ENCODE peak calls at places on chromosomes 16 and 17, in eight cellular contexts. One of them, this sample, is unnamed.

GRCh38 chr17:50213026-50214015 is 11.9 kb upstream of the COL1A1 start:
- DNase-seq in CD8-positive, alpha-beta T cell: peak; percentile 17
- DNase-seq in Daoy: peak; percentile 70
- DNase-seq in left ventricle myocardium inferior: no peak
- DNase-seq in HTR-8/SVneo: no peak
- DNase-seq in activated T-helper 1 cell treated with anti-CD3 and anti-CD28 coated beads, Interleukin-2, amount 50 U/mL, for 16 hours: no peak
- DNase-seq in hippocampal formation: no peak
- DNase-seq in dorsolateral prefrontal cortex: no peak
- DNase-seq in this sample: peak; percentile 27

GRCh38 chr17:79809530-79810137 is 12.8 kb upstream of the CBX8 start:
- DNase-seq in CD8-positive, alpha-beta T cell: no peak
- DNase-seq in Daoy: no peak
- DNase-seq in left ventricle myocardium inferior: no peak
- DNase-seq in HTR-8/SVneo: no peak
- DNase-seq in activated T-helper 1 cell treated with anti-CD3 and anti-CD28 coated beads, Interleukin-2, amount 50 U/mL, for 16 hours: no peak
- DNase-seq in hippocampal formation: no peak
- DNase-seq in dorsolateral prefrontal cortex: no peak
- DNase-seq in this sample: no peak

GRCh38 chr17:77444653-77445029 is 303.9 kb downstream of the SEC14L1 start:
- DNase-seq in CD8-positive, alpha-beta T cell: no peak
- DNase-seq in Daoy: no peak
- DNase-seq in left ventricle myocardium inferior: peak; percentile 72
- DNase-seq in HTR-8/SVneo: no peak
- DNase-seq in activated T-helper 1 cell treated with anti-CD3 and anti-CD28 coated beads, Interleukin-2, amount 50 U/mL, for 16 hours: no peak
- DNase-seq in hippocampal formation: no peak
- DNase-seq in dorsolateral prefrontal cortex: no peak
- DNase-seq in this sample: no peak

GRCh38 chr16:12256880-12257279 is 280.3 kb downstream of the SNX29 start:
- DNase-seq in CD8-positive, alpha-beta T cell: no peak
- DNase-seq in Daoy: no peak
- DNase-seq in left ventricle myocardium inferior: no peak
- DNase-seq in HTR-8/SVneo: no peak
- DNase-seq in activated T-helper 1 cell treated with anti-CD3 and anti-CD28 coated beads, Interleukin-2, amount 50 U/mL, for 16 hours: no peak
- DNase-seq in hippocampal formation: no peak
- DNase-seq in dorsolateral prefrontal cortex: no peak
- DNase-seq in this sample: no peak

GRCh38 chr17:13074026-13074425 is 56.2 kb upstream of the ELAC2 start:
- DNase-seq in CD8-positive, alpha-beta T cell: no peak
- DNase-seq in Daoy: peak; percentile 80
- DNase-seq in left ventricle myocardium inferior: no peak
- DNase-seq in HTR-8/SVneo: no peak
- DNase-seq in activated T-helper 1 cell treated with anti-CD3 and anti-CD28 coated beads, Interleukin-2, amount 50 U/mL, for 16 hours: no peak
- DNase-seq in hippocampal formation: no peak
- DNase-seq in dorsolateral prefrontal cortex: no peak
- DNase-seq in this sample: no peak

GRCh38 chr16:72474511-72475123 is 302.7 kb upstream of the PMFBP1 start:
- DNase-seq in CD8-positive, alpha-beta T cell: no peak
- DNase-seq in Daoy: peak; percentile 69
- DNase-seq in left ventricle myocardium inferior: no peak
- DNase-seq in HTR-8/SVneo: peak; percentile 62
- DNase-seq in activated T-helper 1 cell treated with anti-CD3 and anti-CD28 coated beads, Interleukin-2, amount 50 U/mL, for 16 hours: no peak
- DNase-seq in hippocampal formation: no peak
- DNase-seq in dorsolateral prefrontal cortex: no peak
- DNase-seq in this sample: no peak

GRCh38 chr16:56729351-56729735 is 586 bp upstream of the NUP93 start:
- DNase-seq in CD8-positive, alpha-beta T cell: no peak
- DNase-seq in Daoy: no peak
- DNase-seq in left ventricle myocardium inferior: no peak
- DNase-seq in HTR-8/SVneo: no peak
- DNase-seq in activated T-helper 1 cell treated with anti-CD3 and anti-CD28 coated beads, Interleukin-2, amount 50 U/mL, for 16 hours: no peak
- DNase-seq in hippocampal formation: no peak
- DNase-seq in dorsolateral prefrontal cortex: no peak
- DNase-seq in this sample: no peak

GRCh38 chr17:63826468-63827001 is 696 bp upstream of the PSMC5 start:
- DNase-seq in CD8-positive, alpha-beta T cell: no peak
- DNase-seq in Daoy: no peak
- DNase-seq in left ventricle myocardium inferior: peak; percentile 27
- DNase-seq in HTR-8/SVneo: peak; percentile 42
- DNase-seq in activated T-helper 1 cell treated with anti-CD3 and anti-CD28 coated beads, Interleukin-2, amount 50 U/mL, for 16 hours: no peak
- DNase-seq in hippocampal formation: no peak
- DNase-seq in dorsolateral prefrontal cortex: no peak
- DNase-seq in this sample: no peak

GRCh38 chr17:2075336-2076056 is 20.6 kb downstream of the HIC1 start:
- DNase-seq in CD8-positive, alpha-beta T cell: no peak
- DNase-seq in Daoy: peak; percentile 80
- DNase-seq in left ventricle myocardium inferior: no peak
- DNase-seq in HTR-8/SVneo: no peak
- DNase-seq in activated T-helper 1 cell treated with anti-CD3 and anti-CD28 coated beads, Interleukin-2, amount 50 U/mL, for 16 hours: no peak
- DNase-seq in hippocampal formation: no peak
- DNase-seq in dorsolateral prefrontal cortex: no peak
- DNase-seq in this sample: no peak

GRCh38 chr17:3695723-3696411 is at the start of gene P2RX5:
- DNase-seq in CD8-positive, alpha-beta T cell: peak; percentile 22
- DNase-seq in Daoy: peak; percentile 49
- DNase-seq in left ventricle myocardium inferior: no peak
- DNase-seq in HTR-8/SVneo: no peak
- DNase-seq in activated T-helper 1 cell treated with anti-CD3 and anti-CD28 coated beads, Interleukin-2, amount 50 U/mL, for 16 hours: no peak
- DNase-seq in hippocampal formation: no peak
- DNase-seq in dorsolateral prefrontal cortex: peak; percentile 18
- DNase-seq in this sample: peak; percentile 50

GRCh38 chr17:78416311-78416711 is 37.9 kb downstream of the PGS1 start:
- DNase-seq in CD8-positive, alpha-beta T cell: no peak
- DNase-seq in Daoy: no peak
- DNase-seq in left ventricle myocardium inferior: no peak
- DNase-seq in HTR-8/SVneo: no peak
- DNase-seq in activated T-helper 1 cell treated with anti-CD3 and anti-CD28 coated beads, Interleukin-2, amount 50 U/mL, for 16 hours: no peak
- DNase-seq in hippocampal formation: no peak
- DNase-seq in dorsolateral prefrontal cortex: no peak
- DNase-seq in this sample: no peak

GRCh38 chr17:81162491-81162890 is 2.8 kb upstream of the PVALEF start:
- DNase-seq in CD8-positive, alpha-beta T cell: no peak
- DNase-seq in Daoy: no peak
- DNase-seq in left ventricle myocardium inferior: no peak
- DNase-seq in HTR-8/SVneo: no peak
- DNase-seq in activated T-helper 1 cell treated with anti-CD3 and anti-CD28 coated beads, Interleukin-2, amount 50 U/mL, for 16 hours: no peak
- DNase-seq in hippocampal formation: no peak
- DNase-seq in dorsolateral prefrontal cortex: no peak
- DNase-seq in this sample: no peak

GRCh38 chr16:85296859-85297698 is 184.8 kb upstream of the CIBAR2 start:
- DNase-seq in CD8-positive, alpha-beta T cell: peak; percentile 33
- DNase-seq in Daoy: peak; percentile 55
- DNase-seq in left ventricle myocardium inferior: no peak
- DNase-seq in HTR-8/SVneo: peak; percentile 75
- DNase-seq in activated T-helper 1 cell treated with anti-CD3 and anti-CD28 coated beads, Interleukin-2, amount 50 U/mL, for 16 hours: peak; percentile 22
- DNase-seq in hippocampal formation: peak; percentile 36
- DNase-seq in dorsolateral prefrontal cortex: no peak
- DNase-seq in this sample: peak; percentile 50

GRCh38 chr17:1908699-1909309 is 79.0 kb downstream of the RPA1 start:
- DNase-seq in CD8-positive, alpha-beta T cell: no peak
- DNase-seq in Daoy: peak; percentile 75
- DNase-seq in left ventricle myocardium inferior: peak; percentile 27
- DNase-seq in HTR-8/SVneo: peak; percentile 92
- DNase-seq in activated T-helper 1 cell treated with anti-CD3 and anti-CD28 coated beads, Interleukin-2, amount 50 U/mL, for 16 hours: no peak
- DNase-seq in hippocampal formation: peak; percentile 37
- DNase-seq in dorsolateral prefrontal cortex: peak; percentile 78
- DNase-seq in this sample: peak; percentile 16

GRCh38 chr16:11497851-11498289 is 88.8 kb downstream of the LITAF start:
- DNase-seq in CD8-positive, alpha-beta T cell: no peak
- DNase-seq in Daoy: peak; percentile 70
- DNase-seq in left ventricle myocardium inferior: no peak
- DNase-seq in HTR-8/SVneo: no peak
- DNase-seq in activated T-helper 1 cell treated with anti-CD3 and anti-CD28 coated beads, Interleukin-2, amount 50 U/mL, for 16 hours: no peak
- DNase-seq in hippocampal formation: no peak
- DNase-seq in dorsolateral prefrontal cortex: no peak
- DNase-seq in this sample: no peak

GRCh38 chr17:66353937-66354401 is 51.6 kb downstream of the PRKCA start:
- DNase-seq in CD8-positive, alpha-beta T cell: no peak
- DNase-seq in Daoy: peak; percentile 41
- DNase-seq in left ventricle myocardium inferior: no peak
- DNase-seq in HTR-8/SVneo: no peak
- DNase-seq in activated T-helper 1 cell treated with anti-CD3 and anti-CD28 coated beads, Interleukin-2, amount 50 U/mL, for 16 hours: no peak
- DNase-seq in hippocampal formation: no peak
- DNase-seq in dorsolateral prefrontal cortex: no peak
- DNase-seq in this sample: no peak

GRCh38 chr16:88528902-88529318 is 41.3 kb upstream of the ZC3H18 start:
- DNase-seq in CD8-positive, alpha-beta T cell: no peak
- DNase-seq in Daoy: no peak
- DNase-seq in left ventricle myocardium inferior: no peak
- DNase-seq in HTR-8/SVneo: no peak
- DNase-seq in activated T-helper 1 cell treated with anti-CD3 and anti-CD28 coated beads, Interleukin-2, amount 50 U/mL, for 16 hours: no peak
- DNase-seq in hippocampal formation: no peak
- DNase-seq in dorsolateral prefrontal cortex: no peak
- DNase-seq in this sample: no peak

GRCh38 chr16:89373355-89374110 is 116.8 kb downstream of the ANKRD11 start:
- DNase-seq in CD8-positive, alpha-beta T cell: no peak
- DNase-seq in Daoy: no peak
- DNase-seq in left ventricle myocardium inferior: no peak
- DNase-seq in HTR-8/SVneo: no peak
- DNase-seq in activated T-helper 1 cell treated with anti-CD3 and anti-CD28 coated beads, Interleukin-2, amount 50 U/mL, for 16 hours: no peak
- DNase-seq in hippocampal formation: peak; percentile 18
- DNase-seq in dorsolateral prefrontal cortex: no peak
- DNase-seq in this sample: no peak

GRCh38 chr16:79677799-79678525 is 77.4 kb upstream of the MAF start:
- DNase-seq in CD8-positive, alpha-beta T cell: no peak
- DNase-seq in Daoy: no peak
- DNase-seq in left ventricle myocardium inferior: no peak
- DNase-seq in HTR-8/SVneo: no peak
- DNase-seq in activated T-helper 1 cell treated with anti-CD3 and anti-CD28 coated beads, Interleukin-2, amount 50 U/mL, for 16 hours: no peak
- DNase-seq in hippocampal formation: no peak
- DNase-seq in dorsolateral prefrontal cortex: no peak
- DNase-seq in this sample: no peak

GRCh38 chr16:67528870-67529638 is 425 bp downstream of the RIPOR1 start:
- DNase-seq in CD8-positive, alpha-beta T cell: no peak
- DNase-seq in Daoy: peak; percentile 52
- DNase-seq in left ventricle myocardium inferior: peak; percentile 58
- DNase-seq in HTR-8/SVneo: no peak
- DNase-seq in activated T-helper 1 cell treated with anti-CD3 and anti-CD28 coated beads, Interleukin-2, amount 50 U/mL, for 16 hours: no peak
- DNase-seq in hippocampal formation: peak; percentile 49
- DNase-seq in dorsolateral prefrontal cortex: peak; percentile 37
- DNase-seq in this sample: no peak

GRCh38 chr16:9123871-9124270 is 32.4 kb downstream of the HAPSTR1 start:
- DNase-seq in CD8-positive, alpha-beta T cell: no peak
- DNase-seq in Daoy: peak; percentile 52
- DNase-seq in left ventricle myocardium inferior: peak; percentile 45
- DNase-seq in HTR-8/SVneo: no peak
- DNase-seq in activated T-helper 1 cell treated with anti-CD3 and anti-CD28 coated beads, Interleukin-2, amount 50 U/mL, for 16 hours: no peak
- DNase-seq in hippocampal formation: no peak
- DNase-seq in dorsolateral prefrontal cortex: no peak
- DNase-seq in this sample: no peak

GRCh38 chr16:11396241-11397048 is 51.2 kb downstream of the RMI2 start:
- DNase-seq in CD8-positive, alpha-beta T cell: peak; percentile 50
- DNase-seq in Daoy: peak; percentile 60
- DNase-seq in left ventricle myocardium inferior: peak; percentile 67
- DNase-seq in HTR-8/SVneo: peak; percentile 90
- DNase-seq in activated T-helper 1 cell treated with anti-CD3 and anti-CD28 coated beads, Interleukin-2, amount 50 U/mL, for 16 hours: peak; percentile 53
- DNase-seq in hippocampal formation: peak; percentile 57
- DNase-seq in dorsolateral prefrontal cortex: peak; percentile 86
- DNase-seq in this sample: peak; percentile 65

GRCh38 chr17:40815381-40815780 is 7.0 kb downstream of the KRT10 start:
- DNase-seq in CD8-positive, alpha-beta T cell: no peak
- DNase-seq in Daoy: no peak
- DNase-seq in left ventricle myocardium inferior: no peak
- DNase-seq in HTR-8/SVneo: no peak
- DNase-seq in activated T-helper 1 cell treated with anti-CD3 and anti-CD28 coated beads, Interleukin-2, amount 50 U/mL, for 16 hours: no peak
- DNase-seq in hippocampal formation: no peak
- DNase-seq in dorsolateral prefrontal cortex: no peak
- DNase-seq in this sample: no peak

GRCh38 chr16:83990492-83990891 is 22.4 kb downstream of the NECAB2 start:
- DNase-seq in CD8-positive, alpha-beta T cell: no peak
- DNase-seq in Daoy: no peak
- DNase-seq in left ventricle myocardium inferior: no peak
- DNase-seq in HTR-8/SVneo: no peak
- DNase-seq in activated T-helper 1 cell treated with anti-CD3 and anti-CD28 coated beads, Interleukin-2, amount 50 U/mL, for 16 hours: no peak
- DNase-seq in hippocampal formation: no peak
- DNase-seq in dorsolateral prefrontal cortex: no peak
- DNase-seq in this sample: no peak

GRCh38 chr17:12047977-12048376 is 27.3 kb downstream of the MAP2K4 start:
- DNase-seq in CD8-positive, alpha-beta T cell: no peak
- DNase-seq in Daoy: peak; percentile 35
- DNase-seq in left ventricle myocardium inferior: no peak
- DNase-seq in HTR-8/SVneo: no peak
- DNase-seq in activated T-helper 1 cell treated with anti-CD3 and anti-CD28 coated beads, Interleukin-2, amount 50 U/mL, for 16 hours: no peak
- DNase-seq in hippocampal formation: no peak
- DNase-seq in dorsolateral prefrontal cortex: no peak
- DNase-seq in this sample: no peak

GRCh38 chr16:69340095-69340644 is 598 bp downstream of the NIP7 start:
- DNase-seq in CD8-positive, alpha-beta T cell: no peak
- DNase-seq in Daoy: no peak
- DNase-seq in left ventricle myocardium inferior: no peak
- DNase-seq in HTR-8/SVneo: no peak
- DNase-seq in activated T-helper 1 cell treated with anti-CD3 and anti-CD28 coated beads, Interleukin-2, amount 50 U/mL, for 16 hours: no peak
- DNase-seq in hippocampal formation: no peak
- DNase-seq in dorsolateral prefrontal cortex: no peak
- DNase-seq in this sample: no peak

GRCh38 chr17:56833023-56833811 is 503 bp downstream of the C17orf67 start:
- DNase-seq in CD8-positive, alpha-beta T cell: peak; percentile 50
- DNase-seq in Daoy: peak; percentile 78
- DNase-seq in left ventricle myocardium inferior: peak; percentile 64
- DNase-seq in HTR-8/SVneo: peak; percentile 47
- DNase-seq in activated T-helper 1 cell treated with anti-CD3 and anti-CD28 coated beads, Interleukin-2, amount 50 U/mL, for 16 hours: peak; percentile 42
- DNase-seq in hippocampal formation: peak; percentile 20
- DNase-seq in dorsolateral prefrontal cortex: peak; percentile 37
- DNase-seq in this sample: peak; percentile 61

GRCh38 chr17:81578038-81578441 is 25.9 kb upstream of the FAAP100 start:
- DNase-seq in CD8-positive, alpha-beta T cell: no peak
- DNase-seq in Daoy: no peak
- DNase-seq in left ventricle myocardium inferior: no peak
- DNase-seq in HTR-8/SVneo: no peak
- DNase-seq in activated T-helper 1 cell treated with anti-CD3 and anti-CD28 coated beads, Interleukin-2, amount 50 U/mL, for 16 hours: no peak
- DNase-seq in hippocampal formation: no peak
- DNase-seq in dorsolateral prefrontal cortex: no peak
- DNase-seq in this sample: no peak

GRCh38 chr16:52563767-52564611 is 17.0 kb upstream of the TOX3 start:
- DNase-seq in CD8-positive, alpha-beta T cell: no peak
- DNase-seq in Daoy: no peak
- DNase-seq in left ventricle myocardium inferior: no peak
- DNase-seq in HTR-8/SVneo: no peak
- DNase-seq in activated T-helper 1 cell treated with anti-CD3 and anti-CD28 coated beads, Interleukin-2, amount 50 U/mL, for 16 hours: no peak
- DNase-seq in hippocampal formation: no peak
- DNase-seq in dorsolateral prefrontal cortex: no peak
- DNase-seq in this sample: no peak

GRCh38 chr16:79607587-79607986 is 7.0 kb upstream of the MAF start:
- DNase-seq in CD8-positive, alpha-beta T cell: no peak
- DNase-seq in Daoy: peak; percentile 68
- DNase-seq in left ventricle myocardium inferior: no peak
- DNase-seq in HTR-8/SVneo: no peak
- DNase-seq in activated T-helper 1 cell treated with anti-CD3 and anti-CD28 coated beads, Interleukin-2, amount 50 U/mL, for 16 hours: no peak
- DNase-seq in hippocampal formation: no peak
- DNase-seq in dorsolateral prefrontal cortex: no peak
- DNase-seq in this sample: no peak

GRCh38 chr17:2906907-2907306 is 110.7 kb downstream of the RAP1GAP2 start:
- DNase-seq in CD8-positive, alpha-beta T cell: no peak
- DNase-seq in Daoy: no peak
- DNase-seq in left ventricle myocardium inferior: no peak
- DNase-seq in HTR-8/SVneo: no peak
- DNase-seq in activated T-helper 1 cell treated with anti-CD3 and anti-CD28 coated beads, Interleukin-2, amount 50 U/mL, for 16 hours: no peak
- DNase-seq in hippocampal formation: no peak
- DNase-seq in dorsolateral prefrontal cortex: no peak
- DNase-seq in this sample: no peak

GRCh38 chr17:76951375-76951905 is 83.2 kb downstream of the MGAT5B start:
- DNase-seq in CD8-positive, alpha-beta T cell: no peak
- DNase-seq in Daoy: no peak
- DNase-seq in left ventricle myocardium inferior: no peak
- DNase-seq in HTR-8/SVneo: no peak
- DNase-seq in activated T-helper 1 cell treated with anti-CD3 and anti-CD28 coated beads, Interleukin-2, amount 50 U/mL, for 16 hours: no peak
- DNase-seq in hippocampal formation: no peak
- DNase-seq in dorsolateral prefrontal cortex: no peak
- DNase-seq in this sample: no peak

This sample was measured in activated gamma-delta T cell treated with Interleukin-2 at 50 U/mL for 16 hours.